ENCODE peak calls at places on chromosomes 7 and 10, in ten cellular contexts. A, B, L, G, I, W, Y, T, V and N are unnamed samples.
A peak's percentile ranks its signal among the peaks of the same experiment; 100 is the strongest.

GRCh38 chr10:51960494-51960895 is 261.1 kb upstream of the CSTF2T start:
- DNase-seq in Y (no peak), V (peak; percentile 52), L (peak; percentile 49), T (peak; percentile 76), A (peak; percentile 16), W (peak; percentile 8), I (no peak), G (no peak), B (no peak), N (no peak)

GRCh38 chr10:31090894-31091607 is 59.4 kb upstream of the ZNF438 start:
- DNase-seq in Y (no peak), V (no peak), I (no peak), L (no peak), G (no peak), B (no peak), A (no peak), W (no peak), T (peak; percentile 51), N (no peak)

GRCh38 chr10:35585903-35586535 is 19.1 kb upstream of the GJD4 start:
- DNase-seq in V (no peak), B (no peak), A (no peak), G (no peak), T (no peak), W (no peak), I (no peak), Y (no peak), L (no peak), N (no peak)

GRCh38 chr7:27346531-27347260 is 104.1 kb downstream of the EVX1 start:
- DNase-seq in W (peak; percentile 38), T (peak; percentile 84), L (peak; percentile 30), G (peak; percentile 64), Y (no peak), B (peak; percentile 97), V (peak; percentile 41), I (no peak), A (no peak), N (no peak)

GRCh38 chr7:2687881-2688318 is at the start of gene AMZ1:
- DNase-seq in W (no peak), B (no peak), V (no peak), G (no peak), L (no peak), I (no peak), Y (no peak), A (no peak), T (no peak), N (no peak)

GRCh38 chr10:104337985-104338735 is at the start of gene ITPRIP:
- DNase-seq in L (peak; percentile 81), W (no peak), V (peak; percentile 93), A (peak; percentile 61), I (peak; percentile 62), B (peak; percentile 71), T (peak; percentile 87), Y (peak; percentile 77), G (peak; percentile 88), N (peak; percentile 84)

GRCh38 chr10:30284860-30285594 is 64.1 kb downstream of the MTPAP start:
- DNase-seq in I (no peak), B (no peak), G (no peak), A (no peak), T (no peak), L (no peak), W (no peak), Y (no peak), V (no peak), N (no peak)

GRCh38 chr7:71308105-71308504 is 176.2 kb downstream of the GALNT17 start:
- DNase-seq in V (no peak), A (no peak), G (peak; percentile 27), Y (no peak), W (no peak), T (no peak), L (no peak), I (no peak), B (peak; percentile 9), N (peak; percentile 43)

GRCh38 chr10:46268076-46268881 is 18.5 kb upstream of the ANTXRL start:
- DNase-seq in I (peak; percentile 37), V (no peak), Y (no peak), A (no peak), B (no peak), G (no peak), T (no peak), L (no peak), W (no peak), N (no peak)

GRCh38 chr10:8211631-8212030 is 157.1 kb downstream of the GATA3 start:
- DNase-seq in G (no peak), T (no peak), V (no peak), B (no peak), A (no peak), W (no peak), Y (no peak), I (no peak), L (no peak), N (no peak)

GRCh38 chr10:89637108-89637507 is 7.9 kb downstream of the PANK1 start:
- DNase-seq in L (no peak), B (no peak), Y (no peak), I (no peak), A (no peak), V (no peak), T (no peak), G (no peak), W (no peak), N (no peak)

GRCh38 chr7:50653997-50654425 is 88.8 kb upstream of the DDC start:
- DNase-seq in G (peak; percentile 58), A (no peak), B (peak; percentile 70), T (peak; percentile 20), Y (no peak), V (no peak), W (no peak), I (no peak), L (peak; percentile 79), N (peak; percentile 66)

GRCh38 chr10:69650589-69651261 is 20.7 kb downstream of the FAM241B start:
- DNase-seq in B (no peak), G (no peak), Y (no peak), V (no peak), T (no peak), W (no peak), L (no peak), A (no peak), I (no peak), N (no peak)

GRCh38 chr10:127715782-127716378 is 21.1 kb upstream of the FOXI2 start:
- DNase-seq in V (peak; percentile 25), I (no peak), B (no peak), T (no peak), W (peak; percentile 2), L (no peak), G (no peak), A (no peak), Y (no peak), N (no peak)
- TF ChIP-seq CTCF in V (peak; percentile 7), I (no peak), B (peak; percentile 65), T (peak; percentile 15), W (peak; percentile 56), L (peak; percentile 12), G (peak; percentile 26), A (no peak), Y (peak; percentile 59), N (peak; percentile 41)

GRCh38 chr7:47529826-47530555 is 51.9 kb downstream of the TNS3 start:
- DNase-seq in L (no peak), Y (no peak), B (no peak), A (no peak), T (no peak), G (no peak), W (no peak), V (no peak), I (no peak), N (no peak)
- H3K4me1 ChIP-seq in L (peaks cover 16% of the 10 kb centered on the region), Y (no peaks in the 10 kb centered on the region), B (no peaks in the 10 kb centered on the region), A (no peaks in the 10 kb centered on the region), T (peaks cover under 1% of the 10 kb centered on the region), G (no peaks in the 10 kb centered on the region), W (peaks cover 86% of the 10 kb centered on the region), V (no peaks in the 10 kb centered on the region), I (no peaks in the 10 kb centered on the region), N (no peaks in the 10 kb centered on the region)

GRCh38 chr10:124596116-124596785 is 134.6 kb downstream of the LHPP start:
- DNase-seq in W (no peak), B (no peak), V (no peak), A (no peak), L (no peak), I (no peak), T (no peak), Y (peak; percentile 34), G (peak; percentile 10), N (peak; percentile 15)

GRCh38 chr10:124594240-124594639 is 132.6 kb downstream of the LHPP start:
- DNase-seq in V (peak; percentile 21), Y (no peak), W (no peak), G (no peak), L (no peak), I (no peak), T (no peak), A (no peak), B (no peak), N (no peak)

GRCh38 chr10:124593431-124593985 is 131.9 kb downstream of the LHPP start:
- DNase-seq in W (no peak), A (no peak), T (no peak), I (no peak), G (peak; percentile 24), L (no peak), B (no peak), Y (peak; percentile 42), V (no peak), N (no peak)

GRCh38 chr10:124596914-124597676 is 135.5 kb downstream of the LHPP start:
- DNase-seq in B (no peak), W (no peak), A (no peak), T (no peak), V (no peak), Y (peak; percentile 39), I (no peak), L (no peak), G (peak; percentile 9), N (no peak)

GRCh38 chr10:124595143-124595883 is 133.7 kb downstream of the LHPP start:
- DNase-seq in T (no peak), I (no peak), Y (no peak), B (no peak), L (no peak), V (no peak), A (no peak), W (no peak), G (peak; percentile 8), N (no peak)
- H3K27me3 ChIP-seq in T (peaks cover 3% of the 10 kb centered on the region), I (no peaks in the 10 kb centered on the region), Y (no peaks in the 10 kb centered on the region), B (no peaks in the 10 kb centered on the region), L (no peaks in the 10 kb centered on the region), V (peaks cover 1% of the 10 kb centered on the region), A (no peaks in the 10 kb centered on the region), W (no peaks in the 10 kb centered on the region), G (no peaks in the 10 kb centered on the region), N (no peaks in the 10 kb centered on the region)

GRCh38 chr7:30274641-30275040 is 9.8 kb upstream of the ZNRF2 start:
- DNase-seq in G (no peak), A (no peak), I (no peak), T (no peak), Y (no peak), B (no peak), W (no peak), V (no peak), L (no peak), N (no peak)

GRCh38 chr7:30278849-30279505 is 5.4 kb upstream of the ZNRF2 start:
- DNase-seq in G (no peak), I (no peak), L (no peak), Y (no peak), W (no peak), A (no peak), V (no peak), B (no peak), T (no peak), N (no peak)

GRCh38 chr7:30273552-30273951 is 10.8 kb upstream of the ZNRF2 start:
- DNase-seq in T (no peak), G (no peak), B (no peak), I (no peak), V (no peak), Y (no peak), L (no peak), W (no peak), A (peak; percentile 63), N (no peak)

GRCh38 chr7:30278386-30278785 is 6.0 kb upstream of the ZNRF2 start:
- DNase-seq in A (no peak), V (no peak), L (no peak), Y (no peak), T (no peak), W (no peak), B (no peak), G (no peak), I (no peak), N (no peak)

GRCh38 chr7:30276203-30276900 is 8.0 kb upstream of the ZNRF2 start:
- DNase-seq in B (no peak), V (peak; percentile 69), Y (no peak), W (peak; percentile 63), G (peak; percentile 42), I (peak; percentile 42), T (peak; percentile 62), A (peak; percentile 57), L (peak; percentile 50), N (peak; percentile 30)
- TF ChIP-seq CTCF in B (peak; percentile 51), V (peak; percentile 72), Y (peak; percentile 74), W (peak; percentile 94), G (peak; percentile 29), I (peak; percentile 69), T (peak; percentile 76), A (peak; percentile 82), L (peak; percentile 55), N (peak; percentile 71)